ENCODE peak calls at places on chromosome 22, in four cellular contexts. N is HepG2, Z is H1, G is GM12878. U is an unnamed sample.

GRCh38 chr22:19998232-19998951 is 18.2 kb downstream of the ARVCF start:
- DNase-seq in N (no peak), Z (no peak), G (no peak), U (no peak)

GRCh38 chr22:45548991-45549736 is 46.5 kb downstream of the FBLN1 start:
- DNase-seq in Z (no peak), N (no peak), G (no peak), U (no peak)

GRCh38 chr22:44088976-44089570 is 65.0 kb downstream of the PARVB start:
- DNase-seq in G (no peak), Z (no peak), N (no peak), U (no peak)

GRCh38 chr22:32590556-32590955 is 115.9 kb downstream of the FBXO7 start:
- DNase-seq in G (no peak), Z (no peak), N (no peak), U (no peak)

GRCh38 chr22:41181349-41182241 is 23.5 kb upstream of the L3MBTL2 start:
- DNase-seq in G (no peak), Z (no peak), N (no peak), U (no peak)

GRCh38 chr22:39895682-39896081 is 2.1 kb upstream of the ENTHD1 start:
- DNase-seq in N (no peak), G (no peak), Z (no peak), U (no peak)

GRCh38 chr22:17319541-17319940 is 49.7 kb upstream of the CECR2 start:
- DNase-seq in Z (no peak), N (no peak), G (no peak), U (peak; percentile 16)

GRCh38 chr22:26800858-26801257 is 143.5 kb downstream of the MIAT start:
- DNase-seq in G (no peak), Z (peak; percentile 79), N (no peak), U (no peak)

GRCh38 chr22:43427296-43428004 is 15.6 kb downstream of the MPPED1 start:
- DNase-seq in G (no peak), N (no peak), Z (no peak), U (no peak)

GRCh38 chr22:37163618-37164534 is 14.2 kb upstream of the IL2RB start:
- DNase-seq in N (no peak), Z (no peak), G (peak; percentile 90), U (no peak)

GRCh38 chr22:37371491-37371890 is 55.8 kb downstream of the ELFN2 start:
- DNase-seq in N (no peak), G (no peak), Z (no peak), U (no peak)

GRCh38 chr22:37465721-37466120 is 20.5 kb downstream of the MFNG start:
- DNase-seq in N (no peak), Z (no peak), G (no peak), U (no peak)

GRCh38 chr22:40486962-40487602 is 116.7 kb downstream of the SGSM3 start:
- DNase-seq in Z (no peak), N (no peak), G (no peak), U (no peak)

GRCh38 chr22:44870021-44870420 is 117.6 kb downstream of the ARHGAP8 start:
- DNase-seq in G (no peak), Z (no peak), N (no peak), U (no peak)

GRCh38 chr22:31127181-31127772 is 4.5 kb downstream of the INPP5J start:
- DNase-seq in G (no peak), Z (peak; percentile 71), N (no peak), U (no peak)

GRCh38 chr22:50699001-50699753 is 26.6 kb downstream of the SHANK3 start:
- DNase-seq in Z (no peak), G (no peak), N (no peak), U (no peak)

GRCh38 chr22:45261407-45262088 is 20.9 kb upstream of the KIAA0930 start:
- DNase-seq in N (no peak), G (no peak), Z (no peak), U (no peak)

GRCh38 chr22:40348025-40348658 is 1.8 kb downstream of the ADSL start:
- DNase-seq in G (no peak), N (peak; percentile 38), Z (no peak), U (peak; percentile 71)

DNA sequence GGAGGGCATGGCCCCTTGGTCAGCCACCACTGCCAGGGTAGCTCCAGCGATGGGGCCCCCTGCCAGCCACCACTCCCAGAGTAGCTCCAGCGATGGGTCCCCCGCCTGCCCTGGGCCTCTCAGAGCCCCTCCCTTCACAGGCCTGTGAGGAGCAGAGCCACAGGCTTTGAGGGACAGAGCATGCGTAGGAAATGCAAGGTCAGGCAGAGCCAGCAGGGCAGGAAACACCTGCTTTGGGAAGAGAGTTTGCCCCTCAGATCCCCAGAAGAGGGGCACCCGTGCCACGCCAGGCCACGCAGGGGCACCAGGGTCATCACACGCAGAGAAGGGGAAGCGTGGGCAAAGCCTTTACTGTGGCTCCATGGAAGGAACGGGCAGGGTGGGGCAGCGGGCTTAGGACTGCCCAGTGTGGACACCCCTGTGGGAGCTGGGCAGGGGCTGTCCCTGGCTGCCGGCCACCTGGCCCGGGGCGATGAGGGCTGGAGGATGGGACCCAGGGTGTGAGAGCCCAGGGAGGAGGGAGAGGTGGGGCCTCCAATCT is 477.8 kb downstream of the BRD1 start:
- DNase-seq in N (no peak), G (no peak), Z (no peak), U (no peak)
- TF ChIP-seq SP1 in N (no peak), G (no peak), Z (no peak), U (no peak)

GRCh38 chr22:21970800-21971617 is 11.6 kb downstream of the TOP3B start:
- DNase-seq in G (no peak), N (no peak), Z (no peak), U (no peak)

GRCh38 chr22:21972293-21972779 is 10.3 kb downstream of the TOP3B start:
- DNase-seq in N (peak; percentile 22), Z (peak; percentile 91), G (no peak), U (peak; percentile 85)

GRCh38 chr22:21971858-21972275 is 10.7 kb downstream of the TOP3B start:
- DNase-seq in G (no peak), N (no peak), Z (no peak), U (no peak)

GRCh38 chr22:21968452-21969129 is 14.0 kb downstream of the TOP3B start:
- DNase-seq in G (no peak), Z (no peak), N (no peak), U (no peak)

DNA sequence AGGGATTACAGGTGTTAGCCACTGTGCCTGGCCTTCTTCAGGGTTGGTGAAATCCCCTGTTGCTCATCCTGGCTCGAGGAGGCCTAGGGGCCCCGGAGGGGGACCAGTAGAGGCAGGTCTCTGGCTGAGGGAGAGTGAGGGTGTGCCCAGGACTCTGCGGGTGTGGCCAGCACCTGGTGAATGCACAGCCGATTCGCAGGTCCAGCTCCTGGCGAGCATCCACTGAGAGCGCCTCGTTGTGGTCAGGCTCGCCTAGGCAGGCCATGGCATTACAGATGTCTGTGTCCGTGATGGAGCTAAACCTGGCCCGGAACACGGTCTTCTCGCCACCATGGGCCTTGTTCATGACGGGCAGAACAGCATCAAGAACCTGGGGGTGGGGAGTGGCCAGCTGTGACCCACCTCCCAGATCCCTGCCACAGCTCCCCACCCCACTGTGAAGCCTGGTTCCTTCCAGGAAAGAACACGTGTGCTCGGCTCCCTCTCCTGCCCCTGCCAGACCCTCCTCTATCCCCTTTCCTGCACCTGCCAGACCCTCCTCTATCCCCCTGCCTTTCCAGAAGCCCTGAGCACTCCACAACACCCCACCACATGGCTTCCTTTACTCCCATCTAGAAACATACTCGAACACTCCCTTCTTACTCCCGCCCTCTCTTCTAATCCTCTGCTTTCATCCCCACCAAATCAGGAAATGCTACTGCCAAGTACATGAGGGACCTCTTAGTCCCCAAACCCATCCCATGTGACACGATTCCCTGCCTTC is 12.4 kb downstream of the TOP3B start:
- DNase-seq in Z (no peak), N (no peak), G (no peak), U (no peak)
- TF ChIP-seq SUZ12 in Z (no peak), N (no peak), G (no peak), U (no peak)

GRCh38 chr22:25039754-25040153 is 87.2 kb downstream of the KIAA1671 start:
- DNase-seq in G (no peak), Z (no peak), N (no peak), U (no peak)
- TF ChIP-seq SP1 in G (no peak), Z (no peak), N (no peak), U (no peak)

GRCh38 chr22:22872722-22873708 is 14.6 kb upstream of the IGLL5 start:
- DNase-seq in N (no peak), G (no peak), Z (no peak), U (no peak)
- TF ChIP-seq SUZ12 in N (no peak), G (no peak), Z (no peak), U (no peak)

GRCh38 chr22:38882972-38883622 is 11.1 kb upstream of the CBX6 start:
- DNase-seq in N (no peak), G (no peak), Z (no peak), U (no peak)

GRCh38 chr22:38881997-38882396 is 10.0 kb upstream of the CBX6 start:
- DNase-seq in Z (peak; percentile 28), G (no peak), N (no peak), U (no peak)

GRCh38 chr22:38882480-38882879 is 10.5 kb upstream of the CBX6 start:
- DNase-seq in Z (no peak), N (no peak), G (no peak), U (no peak)

GRCh38 chr22:38890377-38890776 is 18.4 kb upstream of the CBX6 start:
- DNase-seq in G (no peak), N (no peak), Z (no peak), U (no peak)

GRCh38 chr22:38886333-38886732 is 14.3 kb upstream of the CBX6 start:
- DNase-seq in G (no peak), N (no peak), Z (no peak), U (no peak)
- TF ChIP-seq SP1 in G (no peak), N (no peak), Z (no peak), U (no peak)

GRCh38 chr22:46622081-46622521 is 1.9 kb downstream of the GRAMD4 start:
- DNase-seq in N (no peak), G (no peak), Z (peak; percentile 42), U (no peak)
- TF ChIP-seq SUZ12 in N (no peak), G (no peak), Z (no peak), U (no peak)

U was measured in HEK293T.